ENCODE peak calls at places on chromosome 15, in seven cellular contexts. N, P, V, Y, F, J and S are unnamed samples.

GRCh38 chr15:64096486-64097431 is 977 bp downstream of the SNX1 start:
- DNase-seq in P (peak), N (no peak), J (peak), Y (no peak), F (no peak), V (peak), S (peak)

GRCh38 chr15:68487087-68487843 is 55.3 kb upstream of the ITGA11 start:
- DNase-seq in P (no peak), Y (no peak), V (no peak), N (no peak), F (no peak), J (no peak), S (no peak)

GRCh38 chr15:77839431-77839830 is 206.7 kb upstream of the LINGO1 start:
- DNase-seq in P (no peak), Y (no peak), N (no peak), V (no peak), J (no peak), F (no peak), S (no peak)

GRCh38 chr15:27826902-27827321 is 272.2 kb downstream of the OCA2 start:
- DNase-seq in N (no peak), V (no peak), P (peak), J (no peak), F (no peak), Y (no peak), S (no peak)

GRCh38 chr15:20341901-20342605 is 199.5 kb downstream of the GOLGA6L6 start:
- DNase-seq in J (peak), N (peak), P (peak), F (no peak), V (peak), Y (peak), S (no peak)

GRCh38 chr15:90268415-90268814 is 2.9 kb downstream of the NGRN start:
- DNase-seq in P (peak), J (peak), N (no peak), Y (no peak), F (no peak), V (no peak), S (no peak)

GRCh38 chr15:34647569-34648334 is 64.3 kb upstream of the GOLGA8B start:
- DNase-seq in N (no peak), J (no peak), F (no peak), P (no peak), V (peak), Y (no peak), S (no peak)

GRCh38 chr15:67383903-67384302 is 129.3 kb downstream of the IQCH start:
- DNase-seq in Y (no peak), J (no peak), P (peak), V (no peak), F (no peak), N (no peak), S (no peak)

GRCh38 chr15:65268411-65268810 is 18.3 kb downstream of the PARP16 start:
- DNase-seq in J (no peak), N (no peak), F (no peak), Y (no peak), V (no peak), P (no peak), S (no peak)

GRCh38 chr15:22224241-22224671 is 143.9 kb downstream of the OR4M2 start:
- DNase-seq in F (no peak), J (no peak), P (no peak), Y (no peak), N (no peak), V (no peak), S (no peak)

GRCh38 chr15:56295433-56295832 is 51.8 kb upstream of the RFX7 start:
- DNase-seq in Y (no peak), V (no peak), P (peak), J (no peak), F (no peak), N (no peak), S (no peak)
- TF ChIP-seq CTCF in Y (peak), V (no peak), P (peak), J (no peak), F (no peak), N (no peak), S (no peak)

DNA sequence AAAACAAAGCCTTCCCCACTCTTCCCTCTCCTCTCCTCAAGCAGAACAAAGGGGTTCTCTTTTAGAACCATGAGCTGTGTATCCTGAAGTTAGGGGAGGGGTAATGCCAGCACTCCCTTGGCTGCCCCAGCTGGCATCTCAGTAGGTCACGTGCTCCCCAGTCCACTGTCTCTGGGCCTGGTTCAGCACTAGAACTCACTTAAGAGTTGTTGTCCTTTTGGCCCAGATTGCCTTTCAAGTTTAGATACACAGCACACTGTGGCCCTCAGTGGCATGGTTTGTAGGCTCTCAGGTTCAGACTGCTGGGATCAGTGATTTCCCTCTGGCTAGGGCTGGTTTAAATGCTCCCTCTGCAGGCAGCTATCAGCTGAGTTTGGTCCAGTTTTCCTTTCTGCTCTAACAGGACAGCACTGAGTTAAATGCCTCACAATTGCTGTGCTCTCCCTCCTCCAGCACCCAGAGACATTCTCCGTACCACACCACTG is 188.4 kb upstream of the ST8SIA2 start:
- DNase-seq in J (peak), Y (no peak), V (peak), P (no peak), N (no peak), F (no peak), S (peak)
- TF ChIP-seq CTCF in J (peak), Y (no peak), V (no peak), P (no peak), N (no peak), F (no peak), S (no peak)

DNA sequence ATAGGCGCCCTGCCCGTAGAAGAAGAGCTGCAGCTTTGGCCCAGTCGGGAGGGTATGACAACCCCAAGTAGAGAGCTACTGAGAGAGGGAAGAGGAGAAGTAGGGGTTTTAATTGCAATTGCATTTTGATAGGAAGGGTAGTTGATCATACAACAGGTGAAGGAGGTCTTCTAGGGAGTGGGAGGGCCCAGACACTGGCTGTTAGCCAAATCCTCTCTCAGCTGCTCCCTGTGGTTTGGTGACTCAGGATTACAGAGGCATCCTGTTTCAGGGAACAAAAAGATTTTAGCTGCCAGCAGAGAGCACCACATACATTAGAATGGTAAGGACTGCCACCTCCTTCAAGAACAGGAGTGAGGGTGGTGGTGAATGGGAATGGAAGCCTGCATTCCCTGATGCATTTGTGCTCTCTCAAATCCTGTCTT is 408.9 kb upstream of the THBS1 start:
- DNase-seq in F (peak), Y (no peak), J (peak), P (peak), N (no peak), V (peak), S (peak)
- TF ChIP-seq CTCF in F (peak), Y (peak), J (peak), P (peak), N (no peak), V (peak), S (no peak)

GRCh38 chr15:51499379-51499976 is 123.1 kb downstream of the DMXL2 start:
- DNase-seq in J (peak), Y (peak), F (no peak), P (peak), V (peak), N (peak), S (peak)
- TF ChIP-seq CTCF in J (peak), Y (peak), F (peak), P (peak), V (peak), N (peak), S (peak)

GRCh38 chr15:52329150-52329549 is 33.5 kb upstream of the MYO5C start:
- DNase-seq in V (no peak), P (no peak), J (no peak), F (no peak), N (no peak), Y (no peak), S (no peak)
- TF ChIP-seq CTCF in V (no peak), P (no peak), J (no peak), F (no peak), N (no peak), Y (no peak), S (no peak)

GRCh38 chr15:53811530-53811929 is 52.1 kb upstream of the WDR72 start:
- DNase-seq in F (no peak), J (peak), N (no peak), Y (no peak), P (peak), V (no peak), S (no peak)
- TF ChIP-seq CTCF in F (no peak), J (peak), N (no peak), Y (no peak), P (peak), V (no peak), S (no peak)

DNA sequence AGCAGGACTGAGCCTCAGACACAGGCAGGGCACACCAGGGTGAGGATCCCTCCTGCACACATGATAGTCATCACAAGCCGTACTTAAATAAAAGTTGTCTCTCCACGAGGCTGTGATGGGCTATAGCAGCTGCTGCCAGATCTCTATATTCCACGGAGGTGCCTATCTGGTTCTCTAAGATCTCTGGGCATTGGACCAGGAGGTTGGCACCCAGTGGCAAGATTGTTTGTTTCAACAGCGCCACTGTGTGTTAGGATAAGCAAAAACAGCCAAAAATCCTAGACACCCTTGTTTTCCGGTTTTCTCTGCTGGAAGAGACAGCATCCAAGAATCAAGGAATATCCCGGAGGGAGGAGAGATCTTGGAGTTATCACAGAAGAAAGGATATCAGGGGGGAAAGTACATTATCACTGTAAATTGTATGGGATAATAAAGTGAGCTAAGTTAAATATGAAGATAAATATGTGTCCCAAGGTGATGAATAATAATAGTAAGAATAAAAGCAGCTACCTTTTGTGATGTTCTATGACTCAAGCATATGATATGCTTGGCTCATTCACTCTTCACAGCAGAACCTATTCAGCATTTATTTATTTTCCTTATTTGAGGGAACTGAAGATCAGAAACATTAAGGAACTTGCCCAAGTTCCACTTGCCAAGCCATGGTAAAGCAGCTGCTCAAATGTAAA is 90.6 kb upstream of the AKAP13 start:
- DNase-seq in J (peak), F (no peak), P (peak), Y (peak), V (peak), N (peak), S (peak)
- TF ChIP-seq CTCF in J (peak), F (peak), P (peak), Y (peak), V (peak), N (peak), S (peak)

DNA sequence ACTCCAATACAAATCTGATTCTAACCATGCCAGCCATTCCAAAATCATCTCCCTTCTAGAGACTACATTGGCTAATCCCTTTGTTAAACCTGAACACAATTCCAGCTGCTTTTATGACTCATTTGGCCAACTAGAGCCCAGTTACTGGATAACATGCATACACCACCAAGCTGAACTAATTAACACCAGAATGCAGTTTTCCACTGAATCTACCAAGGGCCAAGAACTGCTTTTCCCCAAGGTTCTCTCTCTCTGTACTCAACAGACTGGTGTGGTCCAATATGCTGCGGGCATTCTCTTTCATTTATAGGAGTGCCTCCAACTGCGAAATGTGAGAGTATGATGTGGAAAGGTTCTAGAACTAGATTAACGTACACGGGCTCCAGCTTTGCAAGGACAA is 1.5 kb downstream of the CHSY1 start:
- DNase-seq in J (peak), N (no peak), P (peak), Y (no peak), V (no peak), F (peak), S (no peak)
- TF ChIP-seq CTCF in J (no peak), N (no peak), P (no peak), Y (no peak), V (no peak), F (no peak), S (no peak)